ENCODE peak calls at places on chromosomes 2 and 18, in five cellular contexts. One of them, this sample, is unnamed.

GRCh38 chr2:168160897-168161296 is 86.5 kb downstream of the STK39 start:
- DNase-seq in H1: no peak
- DNase-seq in neuronal stem cell: no peak
- DNase-seq in H9: peak; percentile 53
- DNase-seq in trophoblast cell: no peak
- DNase-seq in this sample: no peak

GRCh38 chr2:236662231-236663160 is 92.9 kb downstream of the ACKR3 start:
- DNase-seq in H1: no peak
- DNase-seq in neuronal stem cell: no peak
- DNase-seq in H9: no peak
- DNase-seq in trophoblast cell: no peak
- DNase-seq in this sample: no peak

GRCh38 chr2:151718796-151719195 is 15.5 kb downstream of the NEB start:
- DNase-seq in H1: no peak
- DNase-seq in neuronal stem cell: no peak
- DNase-seq in H9: no peak
- DNase-seq in trophoblast cell: no peak
- DNase-seq in this sample: no peak

GRCh38 chr2:174337337-174338154 is 2.8 kb downstream of the SP9 start:
- DNase-seq in H1: peak; percentile 78
- DNase-seq in neuronal stem cell: peak; percentile 63
- DNase-seq in H9: peak; percentile 66
- DNase-seq in trophoblast cell: peak; percentile 38
- DNase-seq in this sample: peak; percentile 50

GRCh38 chr18:39313992-39314391 is 1748.4 kb upstream of the CELF4 start:
- DNase-seq in H1: no peak
- DNase-seq in neuronal stem cell: no peak
- DNase-seq in H9: no peak
- DNase-seq in trophoblast cell: no peak
- DNase-seq in this sample: no peak

GRCh38 chr18:45775241-45775676 is 50.2 kb upstream of the SIGLEC15 start:
- DNase-seq in H1: peak; percentile 75
- DNase-seq in neuronal stem cell: no peak
- DNase-seq in H9: peak; percentile 69
- DNase-seq in trophoblast cell: peak; percentile 54
- DNase-seq in this sample: peak; percentile 76

GRCh38 chr2:108436976-108437375 is 12.0 kb upstream of the GCC2 start:
- DNase-seq in H1: no peak
- DNase-seq in neuronal stem cell: no peak
- DNase-seq in H9: no peak
- DNase-seq in trophoblast cell: no peak
- DNase-seq in this sample: no peak

GRCh38 chr2:151315381-151315903 is 26.0 kb upstream of the NMI start:
- DNase-seq in H1: no peak
- DNase-seq in neuronal stem cell: no peak
- DNase-seq in H9: peak; percentile 31
- DNase-seq in trophoblast cell: no peak
- DNase-seq in this sample: no peak

GRCh38 chr2:68203587-68203986 is 45.9 kb downstream of the PNO1 start:
- DNase-seq in H1: no peak
- DNase-seq in neuronal stem cell: no peak
- DNase-seq in H9: no peak
- DNase-seq in trophoblast cell: no peak
- DNase-seq in this sample: no peak

GRCh38 chr18:64245461-64245860 is 96.6 kb upstream of the LINC00305 start:
- DNase-seq in H1: no peak
- DNase-seq in neuronal stem cell: no peak
- DNase-seq in H9: no peak
- DNase-seq in trophoblast cell: no peak
- DNase-seq in this sample: no peak

GRCh38 chr18:415627-416612 is 84.6 kb downstream of the COLEC12 start:
- DNase-seq in H1: no peak
- DNase-seq in neuronal stem cell: no peak
- DNase-seq in H9: no peak
- DNase-seq in trophoblast cell: peak; percentile 66
- DNase-seq in this sample: peak; percentile 79

GRCh38 chr2:144801766-144802165 is 281.8 kb upstream of the ZEB2 start:
- DNase-seq in H1: no peak
- DNase-seq in neuronal stem cell: no peak
- DNase-seq in H9: no peak
- DNase-seq in trophoblast cell: no peak
- DNase-seq in this sample: peak; percentile 68

GRCh38 chr2:150584081-150584480 is 96.6 kb upstream of the RND3 start:
- DNase-seq in H1: no peak
- DNase-seq in neuronal stem cell: no peak
- DNase-seq in H9: no peak
- DNase-seq in trophoblast cell: peak; percentile 52
- DNase-seq in this sample: no peak

GRCh38 chr2:206688453-206688852 is 29.7 kb downstream of the DYTN start:
- DNase-seq in H1: no peak
- DNase-seq in neuronal stem cell: no peak
- DNase-seq in H9: no peak
- DNase-seq in trophoblast cell: no peak
- DNase-seq in this sample: no peak

GRCh38 chr18:74897971-74898657 is 300.4 kb downstream of the ZNF407 start:
- DNase-seq in H1: no peak
- DNase-seq in neuronal stem cell: no peak
- DNase-seq in H9: no peak
- DNase-seq in trophoblast cell: no peak
- DNase-seq in this sample: peak; percentile 40

GRCh38 chr2:136126021-136126420 is 8.1 kb upstream of the CXCR4 start:
- DNase-seq in H1: no peak
- DNase-seq in neuronal stem cell: no peak
- DNase-seq in H9: no peak
- DNase-seq in trophoblast cell: no peak
- DNase-seq in this sample: no peak

GRCh38 chr2:2180446-2180845 is 150.6 kb downstream of the MYT1L start:
- DNase-seq in H1: no peak
- DNase-seq in neuronal stem cell: no peak
- DNase-seq in H9: no peak
- DNase-seq in trophoblast cell: no peak
- DNase-seq in this sample: no peak

GRCh38 chr18:59927246-59927825 is 27.5 kb downstream of the PMAIP1 start:
- DNase-seq in H1: no peak
- DNase-seq in neuronal stem cell: no peak
- DNase-seq in H9: no peak
- DNase-seq in trophoblast cell: no peak
- DNase-seq in this sample: no peak

GRCh38 chr2:143955416-143956075 is 564.4 kb downstream of the ZEB2 start:
- DNase-seq in H1: no peak
- DNase-seq in neuronal stem cell: no peak
- DNase-seq in H9: no peak
- DNase-seq in trophoblast cell: peak; percentile 38
- DNase-seq in this sample: peak; percentile 30

GRCh38 chr2:26355038-26355995 is 8.7 kb upstream of the ADGRF3 start:
- DNase-seq in H1: no peak
- DNase-seq in neuronal stem cell: no peak
- DNase-seq in H9: no peak
- DNase-seq in trophoblast cell: peak; percentile 80
- DNase-seq in this sample: peak; percentile 97

GRCh38 chr2:203280428-203281064 is 41.7 kb downstream of the CYP20A1 start:
- DNase-seq in H1: no peak
- DNase-seq in neuronal stem cell: no peak
- DNase-seq in H9: no peak
- DNase-seq in trophoblast cell: no peak
- DNase-seq in this sample: peak; percentile 47

GRCh38 chr2:189506514-189506976 is 65.3 kb downstream of the WDR75 start:
- DNase-seq in H1: no peak
- DNase-seq in neuronal stem cell: no peak
- DNase-seq in H9: no peak
- DNase-seq in trophoblast cell: peak; percentile 84
- DNase-seq in this sample: peak; percentile 38

GRCh38 chr2:10963155-10963554 is 51.4 kb downstream of the KCNF1 start:
- DNase-seq in H1: no peak
- DNase-seq in neuronal stem cell: no peak
- DNase-seq in H9: no peak
- DNase-seq in trophoblast cell: no peak
- DNase-seq in this sample: peak; percentile 87

GRCh38 chr2:10961490-10961875 is 49.7 kb downstream of the KCNF1 start:
- DNase-seq in H1: no peak
- DNase-seq in neuronal stem cell: no peak
- DNase-seq in H9: no peak
- DNase-seq in trophoblast cell: no peak
- DNase-seq in this sample: no peak

GRCh38 chr2:10964076-10964812 is 52.5 kb downstream of the KCNF1 start:
- DNase-seq in H1: no peak
- DNase-seq in neuronal stem cell: no peak
- DNase-seq in H9: no peak
- DNase-seq in trophoblast cell: no peak
- DNase-seq in this sample: peak; percentile 43

GRCh38 chr2:10962004-10962403 is 50.3 kb downstream of the KCNF1 start:
- DNase-seq in H1: no peak
- DNase-seq in neuronal stem cell: no peak
- DNase-seq in H9: no peak
- DNase-seq in trophoblast cell: no peak
- DNase-seq in this sample: no peak

GRCh38 chr2:10960606-10961489 is 49.1 kb downstream of the KCNF1 start:
- DNase-seq in H1: no peak
- DNase-seq in neuronal stem cell: no peak
- DNase-seq in H9: peak; percentile 41
- DNase-seq in trophoblast cell: peak; percentile 12
- DNase-seq in this sample: no peak
- H2BK12ac ChIP-seq in H1: peak overlapping the region; percentile 68
- H2BK12ac ChIP-seq in neuronal stem cell: no peak overlapping the region
- H2BK12ac ChIP-seq in H9: no peak overlapping the region
- H2BK12ac ChIP-seq in trophoblast cell: no peak overlapping the region
- H2BK12ac ChIP-seq in this sample: peak overlapping the region; percentile 56

GRCh38 chr2:16277117-16277516 is 336.8 kb downstream of the MYCN start:
- DNase-seq in H1: no peak
- DNase-seq in neuronal stem cell: no peak
- DNase-seq in H9: no peak
- DNase-seq in trophoblast cell: no peak
- DNase-seq in this sample: no peak

GRCh38 chr2:16272038-16272788 is 331.9 kb downstream of the MYCN start:
- DNase-seq in H1: no peak
- DNase-seq in neuronal stem cell: no peak
- DNase-seq in H9: no peak
- DNase-seq in trophoblast cell: no peak
- DNase-seq in this sample: no peak

GRCh38 chr2:16273111-16273510 is 332.8 kb downstream of the MYCN start:
- DNase-seq in H1: no peak
- DNase-seq in neuronal stem cell: no peak
- DNase-seq in H9: no peak
- DNase-seq in trophoblast cell: no peak
- DNase-seq in this sample: no peak

GRCh38 chr2:16275718-16276117 is 335.4 kb downstream of the MYCN start:
- DNase-seq in H1: no peak
- DNase-seq in neuronal stem cell: no peak
- DNase-seq in H9: no peak
- DNase-seq in trophoblast cell: no peak
- DNase-seq in this sample: no peak

DNA sequence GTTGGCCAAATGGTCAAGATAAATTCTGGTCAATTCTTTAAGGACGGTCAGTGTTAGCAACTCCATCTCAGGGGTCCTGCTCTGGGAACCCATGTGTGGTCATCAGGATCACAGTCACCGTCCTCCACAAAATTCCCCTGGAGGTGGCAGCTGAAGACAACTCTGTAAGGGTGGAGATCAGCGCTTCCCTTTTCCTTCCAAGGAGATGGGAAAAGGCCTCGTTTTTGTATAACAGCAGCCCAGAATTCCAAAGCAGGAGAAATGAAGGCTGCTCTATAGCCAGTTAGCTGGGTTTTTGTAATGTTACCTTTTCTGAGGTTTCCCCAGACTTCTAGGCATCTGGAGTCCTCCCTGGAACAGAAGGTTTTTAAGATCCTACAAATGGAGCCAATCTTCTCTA is 334.8 kb downstream of the MYCN start:
- DNase-seq in H1: no peak
- DNase-seq in neuronal stem cell: no peak
- DNase-seq in H9: no peak
- DNase-seq in trophoblast cell: no peak
- DNase-seq in this sample: no peak
- H2BK5ac ChIP-seq in H1: no peak overlapping the region
- H2BK5ac ChIP-seq in neuronal stem cell: no peak overlapping the region
- H2BK5ac ChIP-seq in H9: no peak overlapping the region
- H2BK5ac ChIP-seq in trophoblast cell: no peak overlapping the region
- H2BK5ac ChIP-seq in this sample: no peak overlapping the region

DNA sequence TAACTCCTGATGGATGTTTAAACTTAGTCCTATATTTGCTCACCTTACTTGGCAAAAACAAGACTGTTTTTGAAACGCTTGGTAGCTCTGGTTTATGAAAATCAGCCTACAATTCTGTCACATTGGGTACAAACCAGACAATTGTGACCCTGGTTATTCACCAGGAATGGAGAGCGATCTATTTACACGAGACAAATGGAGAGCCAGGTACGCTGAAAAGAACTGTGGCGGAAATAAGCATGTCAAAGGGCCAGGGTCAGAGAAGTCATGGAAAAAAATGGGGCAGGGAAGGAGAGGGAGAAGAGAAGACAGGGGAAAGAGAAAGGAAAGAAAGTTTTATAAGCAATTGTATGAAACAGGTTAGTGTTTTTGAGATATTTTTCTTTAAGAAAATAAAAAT is 119.5 kb upstream of the ZFP36L2 start:
- DNase-seq in H1: no peak
- DNase-seq in neuronal stem cell: no peak
- DNase-seq in H9: no peak
- DNase-seq in trophoblast cell: no peak
- DNase-seq in this sample: no peak
- H3K18ac ChIP-seq in H1: no peak overlapping the region
- H3K18ac ChIP-seq in neuronal stem cell: no peak overlapping the region
- H3K18ac ChIP-seq in H9: no peak overlapping the region
- H3K18ac ChIP-seq in trophoblast cell: peak overlapping the region; percentile 41
- H3K18ac ChIP-seq in this sample: no peak overlapping the region

GRCh38 chr2:42819160-42819559 is 26.8 kb upstream of the HAAO start:
- DNase-seq in H1: peak; percentile 16
- DNase-seq in neuronal stem cell: no peak
- DNase-seq in H9: no peak
- DNase-seq in trophoblast cell: no peak
- DNase-seq in this sample: no peak

GRCh38 chr2:42828487-42829416 is 36.4 kb upstream of the HAAO start:
- DNase-seq in H1: peak; percentile 88
- DNase-seq in neuronal stem cell: peak; percentile 79
- DNase-seq in H9: peak; percentile 86
- DNase-seq in trophoblast cell: peak; percentile 78
- DNase-seq in this sample: peak; percentile 70

GRCh38 chr2:42827647-42828486 is 35.5 kb upstream of the HAAO start:
- DNase-seq in H1: peak; percentile 97
- DNase-seq in neuronal stem cell: peak; percentile 84
- DNase-seq in H9: peak; percentile 89
- DNase-seq in trophoblast cell: peak; percentile 96
- DNase-seq in this sample: peak; percentile 79

GRCh38 chr2:42824454-42824807 is 32.0 kb upstream of the HAAO start:
- DNase-seq in H1: peak; percentile 20
- DNase-seq in neuronal stem cell: no peak
- DNase-seq in H9: no peak
- DNase-seq in trophoblast cell: no peak
- DNase-seq in this sample: no peak

GRCh38 chr2:42823744-42824453 is 31.5 kb upstream of the HAAO start:
- DNase-seq in H1: peak; percentile 36
- DNase-seq in neuronal stem cell: no peak
- DNase-seq in H9: no peak
- DNase-seq in trophoblast cell: no peak
- DNase-seq in this sample: no peak
- H2BK12ac ChIP-seq in H1: no peak overlapping the region
- H2BK12ac ChIP-seq in neuronal stem cell: no peak overlapping the region
- H2BK12ac ChIP-seq in H9: no peak overlapping the region
- H2BK12ac ChIP-seq in trophoblast cell: no peak overlapping the region
- H2BK12ac ChIP-seq in this sample: no peak overlapping the region

GRCh38 chr2:169694894-169695260 is 608 bp downstream of the PHOSPHO2 start:
- DNase-seq in H1: no peak
- DNase-seq in neuronal stem cell: no peak
- DNase-seq in H9: no peak
- DNase-seq in trophoblast cell: peak; percentile 64
- DNase-seq in this sample: no peak
- H2BK5ac ChIP-seq in H1: peak overlapping the region; percentile 95
- H2BK5ac ChIP-seq in neuronal stem cell: no peak overlapping the region
- H2BK5ac ChIP-seq in H9: no peak overlapping the region
- H2BK5ac ChIP-seq in trophoblast cell: no peak overlapping the region
- H2BK5ac ChIP-seq in this sample: no peak overlapping the region

This sample was measured in mesenchymal stem cell.